ENCODE peak calls at places on chromosome 10, in seven cellular contexts. R, B, Z, I, W, S and X are unnamed samples.

GRCh38 chr10:8278099-8278498 is 223.6 kb downstream of the GATA3 start:
- DNase-seq in I (no peak), R (no peak), B (no peak), W (no peak), Z (no peak), S (no peak), X (no peak)

GRCh38 chr10:93186631-93187030 is 112.9 kb downstream of the CYP26A1 start:
- DNase-seq in R (no peak), Z (no peak), S (no peak), B (no peak), I (no peak), W (no peak), X (no peak)

GRCh38 chr10:102673961-102674511 is 29.8 kb downstream of the TRIM8 start:
- DNase-seq in W (no peak), I (peak; percentile 84), Z (peak; percentile 55), R (no peak), S (no peak), B (no peak), X (peak; percentile 52)

GRCh38 chr10:80176526-80176925 is 28.8 kb downstream of the ANXA11 start:
- DNase-seq in B (no peak), W (no peak), R (no peak), S (no peak), I (no peak), Z (no peak), X (no peak)

GRCh38 chr10:6667150-6667549 is 87.1 kb upstream of the PRKCQ start:
- DNase-seq in S (no peak), W (no peak), R (no peak), B (no peak), I (no peak), Z (no peak), X (no peak)

GRCh38 chr10:14879055-14879800 is 562 bp downstream of the SUV39H2 start:
- DNase-seq in S (no peak), R (no peak), I (no peak), Z (peak; percentile 14), B (no peak), W (no peak), X (peak; percentile 29)

GRCh38 chr10:59181668-59182067 is 5.2 kb downstream of the PHYHIPL start:
- DNase-seq in I (peak; percentile 66), Z (peak; percentile 62), S (no peak), W (no peak), B (no peak), R (no peak), X (peak; percentile 65)

GRCh38 chr10:3759397-3759796 is 25.6 kb downstream of the KLF6 start:
- DNase-seq in I (no peak), S (no peak), B (no peak), R (no peak), Z (no peak), W (no peak), X (no peak)

GRCh38 chr10:71963756-71964668 is at the start of gene CHST3:
- DNase-seq in S (peak; percentile 51), Z (peak; percentile 57), I (peak; percentile 71), B (peak; percentile 48), R (peak; percentile 72), W (peak; percentile 49), X (peak; percentile 55)

GRCh38 chr10:69318087-69318996 is 40.0 kb downstream of the HK1 start:
- DNase-seq in Z (peak; percentile 74), I (peak; percentile 73), S (peak; percentile 53), W (peak; percentile 66), R (peak; percentile 93), B (peak; percentile 90), X (peak; percentile 88)

GRCh38 chr10:117346574-117346973 is 28.7 kb downstream of the PDZD8 start:
- DNase-seq in B (no peak), I (no peak), Z (no peak), W (no peak), R (no peak), S (no peak), X (no peak)

GRCh38 chr10:72107325-72108003 is 19.1 kb upstream of the SPOCK2 start:
- DNase-seq in Z (peak; percentile 58), R (no peak), W (no peak), I (no peak), S (no peak), B (no peak), X (peak; percentile 5)

GRCh38 chr10:61286695-61287094 is 166.5 kb downstream of the TMEM26 start:
- DNase-seq in I (no peak), W (no peak), R (no peak), B (no peak), S (no peak), Z (no peak), X (no peak)

GRCh38 chr10:95391164-95391563 is 100.4 kb upstream of the PDLIM1 start:
- DNase-seq in S (no peak), B (no peak), I (no peak), W (no peak), R (no peak), Z (no peak), X (no peak)

GRCh38 chr10:76717141-76717540 is 920.5 kb downstream of the KCNMA1 start:
- DNase-seq in S (no peak), B (no peak), Z (peak; percentile 87), I (peak; percentile 71), R (no peak), W (no peak), X (peak; percentile 69)

GRCh38 chr10:12823361-12823760 is 178.2 kb downstream of the CCDC3 start:
- DNase-seq in W (no peak), R (no peak), S (no peak), B (no peak), Z (no peak), I (no peak), X (no peak)

GRCh38 chr10:48463318-48464003 is 141.4 kb downstream of the ARHGAP22 start:
- DNase-seq in I (no peak), W (no peak), Z (peak; percentile 14), S (no peak), R (no peak), B (no peak), X (no peak)

GRCh38 chr10:6068006-6068405 is 5.8 kb upstream of the IL2RA start:
- DNase-seq in I (no peak), Z (no peak), W (no peak), S (no peak), R (no peak), B (no peak), X (no peak)

GRCh38 chr10:132678436-132679216 is 107.3 kb downstream of the NKX6-2 start:
- DNase-seq in I (no peak), R (no peak), Z (no peak), S (no peak), B (no peak), W (no peak), X (no peak)

GRCh38 chr10:50395279-50395678 is 144.0 kb upstream of the ASAH2 start:
- DNase-seq in I (peak; percentile 90), S (no peak), Z (no peak), R (no peak), W (no peak), B (peak; percentile 21), X (peak; percentile 96)